ENCODE peak calls at places on chromosomes 6 and 20, in seven cellular contexts. Z, J, B, A, E, U and Q are unnamed samples.

GRCh38 chr6:122663981-122664380 is 53.8 kb downstream of the PKIB start:
- DNase-seq in Z (no peak), J (no peak), B (no peak), A (no peak), E (peak), U (no peak), Q (no peak)

GRCh38 chr6:11357285-11357684 is 124.8 kb upstream of the NEDD9 start:
- DNase-seq in Z (no peak), J (no peak), B (no peak), A (no peak), E (no peak), U (no peak), Q (no peak)

GRCh38 chr20:35466856-35467255 is 11.5 kb downstream of the CEP250 start:
- DNase-seq in Z (no peak), J (no peak), B (no peak), A (no peak), E (no peak), U (no peak), Q (no peak)

GRCh38 chr6:167210375-167211295 is 52.9 kb upstream of the GPR31 start:
- DNase-seq in Z (no peak), J (no peak), B (no peak), A (no peak), E (peak), U (no peak), Q (peak)

GRCh38 chr20:18412202-18412901 is 54.5 kb downstream of the DZANK1 start:
- DNase-seq in Z (no peak), J (no peak), B (no peak), A (no peak), E (no peak), U (no peak), Q (no peak)

GRCh38 chr6:129393659-129394058 is 316.3 kb downstream of the ARHGAP18 start:
- DNase-seq in Z (no peak), J (no peak), B (no peak), A (no peak), E (no peak), U (no peak), Q (no peak)

GRCh38 chr6:116436586-116436985 is 24.6 kb upstream of the CALHM6 start:
- DNase-seq in Z (no peak), J (no peak), B (no peak), A (no peak), E (no peak), U (no peak), Q (no peak)

GRCh38 chr20:55160996-55161395 is 685.6 kb downstream of the DOK5 start:
- DNase-seq in Z (no peak), J (no peak), B (peak), A (peak), E (peak), U (no peak), Q (no peak)

GRCh38 chr6:141050470-141050869 is 1082.3 kb upstream of the GJE1 start:
- DNase-seq in Z (no peak), J (no peak), B (no peak), A (no peak), E (peak), U (no peak), Q (no peak)

GRCh38 chr6:91141352-91141751 is 554.5 kb upstream of the MAP3K7 start:
- DNase-seq in Z (no peak), J (no peak), B (no peak), A (no peak), E (no peak), U (no peak), Q (no peak)

GRCh38 chr6:41529970-41530369 is 16.2 kb upstream of the FOXP4 start:
- DNase-seq in Z (no peak), J (no peak), B (no peak), A (no peak), E (no peak), U (no peak), Q (no peak)

GRCh38 chr6:22717906-22718305 is 148.5 kb downstream of the HDGFL1 start:
- DNase-seq in Z (no peak), J (no peak), B (no peak), A (no peak), E (no peak), U (no peak), Q (peak)

GRCh38 chr6:7087066-7087465 is 20.7 kb upstream of the RREB1 start:
- DNase-seq in Z (no peak), J (no peak), B (no peak), A (no peak), E (no peak), U (no peak), Q (no peak)

GRCh38 chr20:56506103-56506502 is 18.4 kb upstream of the FAM209A start:
- DNase-seq in Z (no peak), J (no peak), B (no peak), A (no peak), E (no peak), U (no peak), Q (no peak)

GRCh38 chr20:50304501-50304856 is 113.8 kb downstream of the CEBPB start:
- DNase-seq in Z (no peak), J (peak), B (no peak), A (no peak), E (peak), U (peak), Q (peak)

GRCh38 chr20:2002365-2002764 is 8.5 kb upstream of the PDYN start:
- DNase-seq in Z (no peak), J (no peak), B (no peak), A (no peak), E (no peak), U (no peak), Q (no peak)

GRCh38 chr6:108655840-108656650 is 95.3 kb downstream of the FOXO3 start:
- DNase-seq in Z (peak), J (no peak), B (no peak), A (no peak), E (peak), U (no peak), Q (peak)

GRCh38 chr6:49284134-49284533 is 178.9 kb downstream of the MMUT start:
- DNase-seq in Z (no peak), J (no peak), B (no peak), A (no peak), E (no peak), U (no peak), Q (no peak)

GRCh38 chr6:37052027-37052628 is 46.7 kb downstream of the FGD2 start:
- DNase-seq in Z (no peak), J (no peak), B (no peak), A (no peak), E (no peak), U (no peak), Q (no peak)

DNA sequence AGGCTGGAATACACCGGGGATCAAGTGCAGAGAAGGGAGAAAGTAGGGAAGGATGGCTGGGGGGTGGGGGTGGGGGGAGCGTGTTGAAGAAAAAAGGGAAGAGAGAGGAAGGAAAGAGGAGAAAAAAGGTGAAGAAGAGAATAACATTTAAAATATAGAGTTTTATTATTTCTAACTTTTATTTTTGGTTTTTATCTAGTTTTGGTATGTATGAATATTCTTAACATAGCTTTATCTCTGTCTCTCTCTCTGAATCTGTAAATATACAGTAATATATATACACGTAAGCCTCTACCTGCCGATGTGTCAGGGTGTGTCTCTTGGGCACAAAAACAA is 30.0 kb downstream of the HLA-F start:
- DNase-seq in Z (no peak), J (no peak), B (no peak), A (no peak), E (no peak), U (no peak), Q (no peak)
- H3K4me3 ChIP-seq in Z (peak), J (peak), B (peak), A (peak), E (peak), U (no peak), Q (peak)

GRCh38 chr20:43943725-43944124 is 29.1 kb downstream of the TOX2 start:
- DNase-seq in Z (no peak), J (no peak), B (no peak), A (no peak), E (no peak), U (no peak), Q (no peak)
- H3K4me3 ChIP-seq in Z (no peak), J (no peak), B (no peak), A (no peak), E (no peak), U (no peak), Q (no peak)

GRCh38 chr6:26175428-26176181 is 88.4 kb downstream of the HFE start:
- DNase-seq in Z (no peak), J (no peak), B (peak), A (no peak), E (no peak), U (no peak), Q (no peak)

GRCh38 chr6:26170951-26171841 is 84.0 kb downstream of the HFE start:
- DNase-seq in Z (no peak), J (no peak), B (no peak), A (no peak), E (no peak), U (no peak), Q (no peak)

GRCh38 chr6:26172496-26172958 is 85.3 kb downstream of the HFE start:
- DNase-seq in Z (no peak), J (no peak), B (peak), A (no peak), E (no peak), U (no peak), Q (no peak)

GRCh38 chr6:26175033-26175427 is 87.8 kb downstream of the HFE start:
- DNase-seq in Z (no peak), J (no peak), B (no peak), A (no peak), E (no peak), U (no peak), Q (no peak)

GRCh38 chr6:26173836-26174144 is 86.6 kb downstream of the HFE start:
- DNase-seq in Z (no peak), J (no peak), B (no peak), A (no peak), E (no peak), U (no peak), Q (no peak)
- H3K4me3 ChIP-seq in Z (no peak), J (no peak), B (no peak), A (no peak), E (no peak), U (no peak), Q (no peak)

DNA sequence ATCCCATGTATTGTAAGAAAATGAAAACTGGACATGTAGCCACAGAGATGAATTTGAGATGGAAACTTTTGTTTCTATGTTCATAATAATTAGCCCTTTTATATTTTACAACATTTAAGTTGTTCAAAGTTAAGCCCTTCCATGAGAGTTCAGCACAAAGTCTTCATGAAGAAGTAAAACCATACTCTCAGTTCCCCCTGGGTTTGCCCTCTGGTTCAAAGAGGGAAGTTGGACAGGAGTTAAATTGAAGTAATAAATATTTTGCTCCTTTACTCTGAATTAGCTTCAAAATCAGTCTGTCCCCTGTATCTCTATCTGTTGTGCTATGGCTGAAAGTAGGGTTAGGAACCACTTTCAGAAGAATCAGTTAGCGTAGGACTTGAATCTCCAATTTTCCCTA is 31.1 kb downstream of the PHACTR2 start:
- DNase-seq in Z (no peak), J (no peak), B (no peak), A (no peak), E (no peak), U (no peak), Q (no peak)
- H3K4me3 ChIP-seq in Z (no peak), J (no peak), B (no peak), A (no peak), E (no peak), U (no peak), Q (no peak)

DNA sequence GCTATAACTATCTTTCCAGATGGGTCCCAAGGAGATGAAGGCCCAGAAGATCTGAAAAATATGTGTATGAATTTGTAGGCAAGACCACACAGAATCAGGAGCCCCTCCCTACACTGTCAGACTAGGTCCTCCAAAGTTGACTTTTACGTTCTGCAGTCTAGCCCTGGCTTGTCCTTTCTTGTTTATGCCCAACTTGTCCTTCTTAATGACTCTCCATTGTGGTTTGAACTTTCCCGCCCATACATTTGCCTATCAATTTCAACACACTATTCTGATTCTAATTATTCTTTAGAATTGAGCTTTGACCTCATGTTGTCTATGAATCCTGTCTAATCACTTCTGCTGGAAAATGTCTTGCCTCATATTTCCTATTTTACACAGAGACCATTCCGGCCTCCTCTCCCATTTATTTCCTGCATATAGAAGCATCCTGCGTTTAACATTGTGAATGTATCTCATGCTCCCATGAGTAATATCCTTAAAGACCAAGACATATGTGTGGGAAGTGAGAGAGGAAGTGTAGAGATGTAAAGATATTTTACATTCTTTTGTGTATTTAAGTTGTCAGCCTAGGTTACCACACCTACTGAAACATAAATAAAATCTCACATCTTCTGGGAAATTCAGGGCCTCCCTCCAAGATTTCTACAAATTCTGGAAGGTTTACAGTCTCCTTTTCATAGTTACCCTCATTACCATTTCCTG is 348.3 kb downstream of the BCKDHB start:
- DNase-seq in Z (no peak), J (no peak), B (peak), A (no peak), E (peak), U (no peak), Q (no peak)
- H3K4me3 ChIP-seq in Z (no peak), J (no peak), B (no peak), A (no peak), E (no peak), U (no peak), Q (no peak)